ENCODE peak calls at places on chromosome X, in four cellular contexts. One of them, this sample, is unnamed.

GRCh38 chrX:110987292-110987691 is 108.7 kb upstream of the PAK3 start:
- DNase-seq in mesendoderm: peak
- DNase-seq in H1: no peak
- DNase-seq in IMR-90: no peak
- DNase-seq in this sample: peak

GRCh38 chrX:8939344-8939743 is 94.6 kb downstream of the FAM9B start:
- DNase-seq in H1: no peak
- DNase-seq in IMR-90: no peak
- DNase-seq in mesendoderm: no peak
- DNase-seq in this sample: no peak

GRCh38 chrX:1466232-1466661 is 13.5 kb upstream of the ASMTL start:
- DNase-seq in IMR-90: no peak
- DNase-seq in mesendoderm: no peak
- DNase-seq in H1: no peak
- DNase-seq in this sample: peak

GRCh38 chrX:120823554-120823953 is 52.1 kb downstream of the CT47B1 start:
- DNase-seq in mesendoderm: no peak
- DNase-seq in IMR-90: no peak
- DNase-seq in H1: no peak
- DNase-seq in this sample: no peak

GRCh38 chrX:13123857-13124345 is 79.5 kb upstream of the FAM9C start:
- DNase-seq in IMR-90: peak
- DNase-seq in mesendoderm: no peak
- DNase-seq in H1: no peak
- DNase-seq in this sample: no peak

GRCh38 chrX:1592863-1593201 is 1.4 kb downstream of the AKAP17A start:
- DNase-seq in IMR-90: peak
- DNase-seq in H1: no peak
- DNase-seq in mesendoderm: no peak
- DNase-seq in this sample: no peak

GRCh38 chrX:130253916-130254315 is 14.8 kb downstream of the ZNF280C start:
- DNase-seq in IMR-90: no peak
- DNase-seq in mesendoderm: no peak
- DNase-seq in H1: no peak
- DNase-seq in this sample: no peak

GRCh38 chrX:150715180-150715579 is 22.0 kb downstream of the MTMR1 start:
- DNase-seq in H1: no peak
- DNase-seq in mesendoderm: no peak
- DNase-seq in IMR-90: no peak
- DNase-seq in this sample: no peak

GRCh38 chrX:137051978-137052640 is 18.3 kb upstream of the GPR101 start:
- DNase-seq in mesendoderm: peak
- DNase-seq in IMR-90: peak
- DNase-seq in H1: no peak
- DNase-seq in this sample: peak

GRCh38 chrX:106905064-106905708 is 2.0 kb upstream of the RIPPLY1 start:
- DNase-seq in H1: no peak
- DNase-seq in IMR-90: no peak
- DNase-seq in mesendoderm: no peak
- DNase-seq in this sample: no peak

GRCh38 chrX:145475725-145476124 is 228.4 kb downstream of the SPANXN1 start:
- DNase-seq in H1: no peak
- DNase-seq in IMR-90: no peak
- DNase-seq in mesendoderm: no peak
- DNase-seq in this sample: no peak

GRCh38 chrX:85988353-85988752 is 59.0 kb downstream of the CHM start:
- DNase-seq in IMR-90: no peak
- DNase-seq in mesendoderm: no peak
- DNase-seq in H1: no peak
- DNase-seq in this sample: no peak

GRCh38 chrX:54495814-54496516 is at the start of gene FGD1:
- DNase-seq in H1: no peak
- DNase-seq in mesendoderm: peak
- DNase-seq in IMR-90: peak
- DNase-seq in this sample: peak

GRCh38 chrX:12901486-12901885 is 4.9 kb upstream of the TLR8 start:
- DNase-seq in IMR-90: peak
- DNase-seq in mesendoderm: peak
- DNase-seq in H1: no peak
- DNase-seq in this sample: peak

GRCh38 chrX:13647709-13648212 is 5.2 kb upstream of the TCEANC start:
- DNase-seq in mesendoderm: no peak
- DNase-seq in H1: no peak
- DNase-seq in IMR-90: peak
- DNase-seq in this sample: no peak

GRCh38 chrX:45843518-45843917 is 642.8 kb upstream of the DIPK2B start:
- DNase-seq in IMR-90: no peak
- DNase-seq in H1: no peak
- DNase-seq in mesendoderm: peak
- DNase-seq in this sample: no peak

GRCh38 chrX:115366535-115366934 is 77.0 kb downstream of the LUZP4 start:
- DNase-seq in IMR-90: no peak
- DNase-seq in H1: no peak
- DNase-seq in mesendoderm: no peak
- DNase-seq in this sample: no peak

GRCh38 chrX:11366998-11367595 is 73.9 kb downstream of the AMELX start:
- DNase-seq in H1: no peak
- DNase-seq in mesendoderm: no peak
- DNase-seq in IMR-90: no peak
- DNase-seq in this sample: no peak

DNA sequence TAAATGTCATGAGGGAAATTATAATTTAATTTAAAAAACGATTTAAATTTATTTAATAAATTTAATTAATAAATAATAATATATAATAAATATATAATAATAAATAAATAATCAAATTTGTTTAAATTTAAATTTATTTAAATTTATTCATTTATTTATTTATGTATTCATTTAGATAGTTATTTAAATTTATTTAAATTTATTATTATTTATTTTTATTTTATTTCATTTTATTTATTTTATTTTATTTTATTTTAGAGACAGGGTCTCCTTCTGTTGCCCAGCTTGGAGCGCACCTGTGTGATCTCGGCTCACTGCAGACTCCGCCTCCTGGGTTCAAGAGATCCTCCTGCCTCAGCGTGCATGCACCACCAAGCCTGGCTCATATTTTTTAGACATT is 18.4 kb upstream of the PPP2R3B start:
- DNase-seq in H1: no peak
- DNase-seq in mesendoderm: no peak
- DNase-seq in IMR-90: no peak
- DNase-seq in this sample: no peak
- H4K5ac ChIP-seq in H1: no peak
- H4K5ac ChIP-seq in mesendoderm: no peak
- H4K5ac ChIP-seq in IMR-90: no peak
- H4K5ac ChIP-seq in this sample: no peak

DNA sequence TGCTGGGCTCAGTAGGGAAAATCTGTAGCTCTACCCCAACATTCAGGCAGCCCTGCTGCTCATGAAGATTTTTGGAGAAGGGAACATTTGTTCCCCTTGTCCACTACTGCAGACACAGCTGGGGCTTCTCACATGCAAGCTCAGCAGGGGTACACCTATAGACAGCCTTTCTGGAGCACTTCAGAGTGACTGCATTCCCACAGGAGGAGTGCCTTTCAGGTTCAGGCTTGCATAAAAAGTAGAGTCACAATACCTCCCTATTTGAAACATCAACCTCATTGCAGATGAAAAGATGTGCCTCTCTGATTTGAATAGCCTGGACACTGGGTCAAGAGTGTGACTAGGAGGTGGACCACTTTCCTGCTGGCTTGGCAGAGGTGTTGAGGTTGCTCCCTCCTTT is 53.3 kb upstream of the NAP1L2 start:
- DNase-seq in mesendoderm: no peak
- DNase-seq in IMR-90: no peak
- DNase-seq in H1: no peak
- DNase-seq in this sample: no peak
- H4K8ac ChIP-seq in mesendoderm: no peak
- H4K8ac ChIP-seq in IMR-90: no peak
- H4K8ac ChIP-seq in H1: no peak
- H4K8ac ChIP-seq in this sample: no peak

DNA sequence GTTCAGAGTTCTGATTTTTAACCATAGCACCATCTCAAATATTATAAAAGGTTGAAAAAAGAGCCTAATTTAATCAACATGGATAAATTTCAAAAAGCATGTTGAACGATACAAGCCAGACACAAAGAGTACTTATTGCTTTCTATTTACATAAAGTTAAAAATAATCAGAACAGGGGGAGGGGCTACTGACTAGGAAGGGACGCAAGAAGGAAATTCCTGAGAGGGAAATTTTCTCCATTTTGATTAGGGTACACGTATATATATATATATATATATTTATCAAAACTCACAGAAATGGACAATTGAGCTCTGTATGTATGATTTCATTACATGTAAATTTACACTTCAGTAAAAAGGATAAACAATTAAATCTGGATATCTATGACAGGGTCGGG is 482 bp upstream of the MBTPS2 start:
- DNase-seq in mesendoderm: no peak
- DNase-seq in IMR-90: peak
- DNase-seq in H1: no peak
- DNase-seq in this sample: no peak
- H4K5ac ChIP-seq in mesendoderm: no peak
- H4K5ac ChIP-seq in IMR-90: peak
- H4K5ac ChIP-seq in H1: no peak
- H4K5ac ChIP-seq in this sample: no peak

GRCh38 chrX:154369453-154370299 is 4.8 kb downstream of the FLNA start:
- DNase-seq in IMR-90: peak
- DNase-seq in mesendoderm: peak
- DNase-seq in H1: no peak
- DNase-seq in this sample: peak

GRCh38 chrX:154370300-154370881 is 4.0 kb downstream of the FLNA start:
- DNase-seq in H1: no peak
- DNase-seq in IMR-90: no peak
- DNase-seq in mesendoderm: no peak
- DNase-seq in this sample: no peak

GRCh38 chrX:154367474-154368308 is 6.7 kb downstream of the FLNA start:
- DNase-seq in IMR-90: no peak
- DNase-seq in H1: no peak
- DNase-seq in mesendoderm: no peak
- DNase-seq in this sample: no peak

GRCh38 chrX:154366666-154367055 is 7.8 kb downstream of the FLNA start:
- DNase-seq in mesendoderm: no peak
- DNase-seq in IMR-90: no peak
- DNase-seq in H1: no peak
- DNase-seq in this sample: no peak

GRCh38 chrX:154368630-154369452 is 5.6 kb downstream of the FLNA start:
- DNase-seq in mesendoderm: peak
- DNase-seq in IMR-90: peak
- DNase-seq in H1: no peak
- DNase-seq in this sample: peak
- H4K8ac ChIP-seq in mesendoderm: no peak
- H4K8ac ChIP-seq in IMR-90: peak
- H4K8ac ChIP-seq in H1: peak
- H4K8ac ChIP-seq in this sample: no peak

DNA sequence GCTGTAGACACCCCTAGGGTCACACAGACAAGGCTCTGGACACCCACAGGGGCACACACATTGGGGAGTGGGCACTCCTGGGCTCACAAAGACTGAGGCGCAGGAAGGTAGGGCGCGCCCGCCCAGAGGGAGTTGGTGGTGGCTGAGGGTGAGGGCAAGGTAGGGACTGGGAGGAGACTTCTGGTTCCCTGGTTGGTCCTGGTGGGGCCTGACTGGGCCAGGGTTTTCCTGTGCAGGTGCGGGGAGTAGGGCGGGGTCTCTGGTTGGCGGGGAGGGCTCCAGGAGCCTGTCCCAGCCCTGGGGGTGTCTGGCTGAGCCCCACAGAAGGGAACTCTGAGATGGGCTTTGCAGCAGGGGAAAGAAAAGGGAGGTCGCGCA is 6.7 kb upstream of the WAS start:
- DNase-seq in mesendoderm: peak
- DNase-seq in IMR-90: no peak
- DNase-seq in H1: no peak
- DNase-seq in this sample: peak
- H4K5ac ChIP-seq in mesendoderm: no peak
- H4K5ac ChIP-seq in IMR-90: peak
- H4K5ac ChIP-seq in H1: no peak
- H4K5ac ChIP-seq in this sample: no peak

GRCh38 chrX:105822138-105823091 is at the start of gene NRK:
- DNase-seq in H1: no peak
- DNase-seq in mesendoderm: peak
- DNase-seq in IMR-90: no peak
- DNase-seq in this sample: peak

GRCh38 chrX:105823092-105823454 is 734 bp downstream of the NRK start:
- DNase-seq in H1: no peak
- DNase-seq in mesendoderm: peak
- DNase-seq in IMR-90: no peak
- DNase-seq in this sample: no peak

GRCh38 chrX:105816517-105816916 is 5.8 kb upstream of the NRK start:
- DNase-seq in IMR-90: no peak
- DNase-seq in H1: no peak
- DNase-seq in mesendoderm: no peak
- DNase-seq in this sample: no peak

GRCh38 chrX:105820247-105820646 is 2.1 kb upstream of the NRK start:
- DNase-seq in mesendoderm: peak
- DNase-seq in H1: no peak
- DNase-seq in IMR-90: no peak
- DNase-seq in this sample: peak

GRCh38 chrX:105821471-105822081 is 763 bp upstream of the NRK start:
- DNase-seq in mesendoderm: peak
- DNase-seq in H1: no peak
- DNase-seq in IMR-90: peak
- DNase-seq in this sample: peak
- H4K8ac ChIP-seq in mesendoderm: no peak
- H4K8ac ChIP-seq in H1: no peak
- H4K8ac ChIP-seq in IMR-90: no peak
- H4K8ac ChIP-seq in this sample: no peak

GRCh38 chrX:10031743-10032142 is 64.6 kb downstream of the CLDN34 start:
- DNase-seq in IMR-90: no peak
- DNase-seq in H1: no peak
- DNase-seq in mesendoderm: no peak
- DNase-seq in this sample: no peak
- H4K5ac ChIP-seq in IMR-90: no peak
- H4K5ac ChIP-seq in H1: no peak
- H4K5ac ChIP-seq in mesendoderm: no peak
- H4K5ac ChIP-seq in this sample: no peak

GRCh38 chrX:40733691-40734090 is 1.7 kb downstream of the MED14 start:
- DNase-seq in IMR-90: no peak
- DNase-seq in mesendoderm: peak
- DNase-seq in H1: no peak
- DNase-seq in this sample: no peak

GRCh38 chrX:40734956-40735317 is 405 bp downstream of the MED14 start:
- DNase-seq in IMR-90: no peak
- DNase-seq in mesendoderm: no peak
- DNase-seq in H1: no peak
- DNase-seq in this sample: no peak

GRCh38 chrX:40736170-40736505 is 796 bp upstream of the MED14 start:
- DNase-seq in mesendoderm: peak
- DNase-seq in H1: no peak
- DNase-seq in IMR-90: no peak
- DNase-seq in this sample: no peak

GRCh38 chrX:40729923-40730584 is 5.3 kb downstream of the MED14 start:
- DNase-seq in IMR-90: no peak
- DNase-seq in mesendoderm: no peak
- DNase-seq in H1: no peak
- DNase-seq in this sample: no peak

GRCh38 chrX:40735318-40736169 is at the start of gene MED14:
- DNase-seq in H1: peak
- DNase-seq in mesendoderm: peak
- DNase-seq in IMR-90: peak
- DNase-seq in this sample: peak
- H4K8ac ChIP-seq in H1: peak
- H4K8ac ChIP-seq in mesendoderm: no peak
- H4K8ac ChIP-seq in IMR-90: peak
- H4K8ac ChIP-seq in this sample: no peak